ENCODE peak calls at places on chromosomes 4 and X, in eight cellular contexts. One of them, this sample, is unnamed.

GRCh38 chr4:82528868-82529267 is 32.9 kb downstream of the TMEM150C start:
- DNase-seq in HCT116: no peak
- DNase-seq in PC-9: no peak
- DNase-seq in OCI-LY7: no peak
- DNase-seq in GM23248: no peak
- DNase-seq in fibroblast of lung: no peak
- DNase-seq in neural progenitor cell: no peak
- DNase-seq in HepG2: peak
- DNase-seq in this sample: no peak

GRCh38 chr4:76588268-76588667 is 153.2 kb downstream of the SHROOM3 start:
- DNase-seq in HCT116: no peak
- DNase-seq in PC-9: no peak
- DNase-seq in OCI-LY7: no peak
- DNase-seq in GM23248: no peak
- DNase-seq in fibroblast of lung: no peak
- DNase-seq in neural progenitor cell: peak
- DNase-seq in HepG2: no peak
- DNase-seq in this sample: no peak

GRCh38 chr4:76874176-76874575 is 23.8 kb downstream of the SOWAHB start:
- DNase-seq in HCT116: no peak
- DNase-seq in PC-9: no peak
- DNase-seq in OCI-LY7: no peak
- DNase-seq in GM23248: peak
- DNase-seq in fibroblast of lung: no peak
- DNase-seq in neural progenitor cell: no peak
- DNase-seq in HepG2: no peak
- DNase-seq in this sample: no peak

GRCh38 chr4:7313361-7313811 is 121.0 kb downstream of the SORCS2 start:
- DNase-seq in HCT116: no peak
- DNase-seq in PC-9: no peak
- DNase-seq in OCI-LY7: no peak
- DNase-seq in GM23248: no peak
- DNase-seq in fibroblast of lung: no peak
- DNase-seq in neural progenitor cell: no peak
- DNase-seq in HepG2: no peak
- DNase-seq in this sample: no peak

GRCh38 chr4:41209187-41209586 is 5.2 kb downstream of the APBB2 start:
- DNase-seq in HCT116: no peak
- DNase-seq in PC-9: no peak
- DNase-seq in OCI-LY7: no peak
- DNase-seq in GM23248: no peak
- DNase-seq in fibroblast of lung: no peak
- DNase-seq in neural progenitor cell: no peak
- DNase-seq in HepG2: no peak
- DNase-seq in this sample: no peak

GRCh38 chr4:3009422-3009821 is 46.1 kb downstream of the GRK4 start:
- DNase-seq in HCT116: peak
- DNase-seq in PC-9: no peak
- DNase-seq in OCI-LY7: peak
- DNase-seq in GM23248: peak
- DNase-seq in fibroblast of lung: peak
- DNase-seq in neural progenitor cell: peak
- DNase-seq in HepG2: peak
- DNase-seq in this sample: no peak

GRCh38 chr4:55087016-55087929 is 38.1 kb downstream of the KDR start:
- DNase-seq in HCT116: no peak
- DNase-seq in PC-9: no peak
- DNase-seq in OCI-LY7: no peak
- DNase-seq in GM23248: peak
- DNase-seq in fibroblast of lung: peak
- DNase-seq in neural progenitor cell: no peak
- DNase-seq in HepG2: no peak
- DNase-seq in this sample: no peak

GRCh38 chr4:148017801-148018200 is 285.9 kb downstream of the ARHGAP10 start:
- DNase-seq in HCT116: no peak
- DNase-seq in PC-9: no peak
- DNase-seq in OCI-LY7: no peak
- DNase-seq in GM23248: no peak
- DNase-seq in fibroblast of lung: no peak
- DNase-seq in neural progenitor cell: no peak
- DNase-seq in HepG2: no peak
- DNase-seq in this sample: peak

GRCh38 chr4:59936566-59936965 is 1263.6 kb upstream of the ADGRL3 start:
- DNase-seq in HCT116: no peak
- DNase-seq in PC-9: no peak
- DNase-seq in OCI-LY7: no peak
- DNase-seq in GM23248: no peak
- DNase-seq in fibroblast of lung: no peak
- DNase-seq in neural progenitor cell: no peak
- DNase-seq in HepG2: no peak
- DNase-seq in this sample: no peak

GRCh38 chrX:69133561-69134542 is 31.4 kb downstream of the PJA1 start:
- DNase-seq in HCT116: peak
- DNase-seq in PC-9: peak
- DNase-seq in OCI-LY7: peak
- DNase-seq in GM23248: peak
- DNase-seq in fibroblast of lung: peak
- DNase-seq in neural progenitor cell: peak
- DNase-seq in HepG2: peak
- DNase-seq in this sample: peak

GRCh38 chrX:136055651-136056221 is 70.5 kb downstream of the SLC9A6 start:
- DNase-seq in HCT116: no peak
- DNase-seq in PC-9: no peak
- DNase-seq in OCI-LY7: no peak
- DNase-seq in GM23248: peak
- DNase-seq in fibroblast of lung: peak
- DNase-seq in neural progenitor cell: no peak
- DNase-seq in HepG2: no peak
- DNase-seq in this sample: peak

GRCh38 chr4:81723927-81724587 is 252.3 kb upstream of the RASGEF1B start:
- DNase-seq in HCT116: no peak
- DNase-seq in PC-9: no peak
- DNase-seq in OCI-LY7: peak
- DNase-seq in GM23248: no peak
- DNase-seq in fibroblast of lung: peak
- DNase-seq in neural progenitor cell: no peak
- DNase-seq in HepG2: no peak
- DNase-seq in this sample: no peak

GRCh38 chr4:47543331-47543730 is 58.3 kb downstream of the ATP10D start:
- DNase-seq in HCT116: no peak
- DNase-seq in PC-9: no peak
- DNase-seq in OCI-LY7: no peak
- DNase-seq in GM23248: peak
- DNase-seq in fibroblast of lung: no peak
- DNase-seq in neural progenitor cell: no peak
- DNase-seq in HepG2: no peak
- DNase-seq in this sample: no peak

GRCh38 chrX:44748014-44748413 is 95.8 kb upstream of the DUSP21 start:
- DNase-seq in HCT116: no peak
- DNase-seq in PC-9: no peak
- DNase-seq in OCI-LY7: no peak
- DNase-seq in GM23248: peak
- DNase-seq in fibroblast of lung: peak
- DNase-seq in neural progenitor cell: no peak
- DNase-seq in HepG2: no peak
- DNase-seq in this sample: no peak

GRCh38 chr4:98448923-98449322 is 187.7 kb downstream of the RAP1GDS1 start:
- DNase-seq in HCT116: no peak
- DNase-seq in PC-9: no peak
- DNase-seq in OCI-LY7: peak
- DNase-seq in GM23248: no peak
- DNase-seq in fibroblast of lung: no peak
- DNase-seq in neural progenitor cell: no peak
- DNase-seq in HepG2: no peak
- DNase-seq in this sample: no peak

GRCh38 chr4:8205241-8205707 is 6.2 kb downstream of the SH3TC1 start:
- DNase-seq in HCT116: no peak
- DNase-seq in PC-9: no peak
- DNase-seq in OCI-LY7: no peak
- DNase-seq in GM23248: no peak
- DNase-seq in fibroblast of lung: no peak
- DNase-seq in neural progenitor cell: no peak
- DNase-seq in HepG2: no peak
- DNase-seq in this sample: peak

GRCh38 chr4:148044889-148045352 is 313.0 kb downstream of the ARHGAP10 start:
- DNase-seq in HCT116: no peak
- DNase-seq in PC-9: no peak
- DNase-seq in OCI-LY7: peak
- DNase-seq in GM23248: no peak
- DNase-seq in fibroblast of lung: no peak
- DNase-seq in neural progenitor cell: no peak
- DNase-seq in HepG2: peak
- DNase-seq in this sample: peak

GRCh38 chr4:6873792-6874461 is 35.7 kb upstream of the TBC1D14 start:
- DNase-seq in HCT116: peak
- DNase-seq in PC-9: peak
- DNase-seq in OCI-LY7: peak
- DNase-seq in GM23248: peak
- DNase-seq in fibroblast of lung: peak
- DNase-seq in neural progenitor cell: peak
- DNase-seq in HepG2: peak
- DNase-seq in this sample: peak

DNA sequence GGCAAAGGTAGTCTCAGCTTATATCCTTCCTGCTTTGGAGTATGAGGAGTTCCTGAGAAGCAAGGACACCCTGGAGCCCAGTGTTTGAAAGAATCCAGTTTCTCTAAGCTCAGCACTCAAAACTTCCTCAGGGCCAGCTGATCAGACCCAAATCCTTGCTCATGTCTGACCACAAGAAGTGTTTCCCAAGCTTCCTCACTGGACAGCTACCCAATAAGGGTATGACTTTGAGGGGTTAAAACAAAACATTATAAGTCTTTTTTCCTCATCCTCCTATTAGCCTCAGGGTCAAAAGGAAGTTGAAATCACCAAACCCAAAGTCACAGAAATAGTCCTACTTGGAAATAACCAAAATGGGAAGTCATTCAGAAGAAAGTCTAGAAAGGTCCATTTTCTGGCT is 13.7 kb downstream of the ZBTB33 start:
- DNase-seq in HCT116: no peak
- DNase-seq in PC-9: no peak
- DNase-seq in OCI-LY7: no peak
- DNase-seq in GM23248: no peak
- DNase-seq in fibroblast of lung: no peak
- DNase-seq in neural progenitor cell: no peak
- DNase-seq in HepG2: no peak
- DNase-seq in this sample: no peak
- H3K4me2 ChIP-seq in HCT116: no peak
- H3K4me2 ChIP-seq in PC-9: no peak
- H3K4me2 ChIP-seq in OCI-LY7: no peak
- H3K4me2 ChIP-seq in GM23248: no peak
- H3K4me2 ChIP-seq in fibroblast of lung: no peak
- H3K4me2 ChIP-seq in neural progenitor cell: no peak
- H3K4me2 ChIP-seq in HepG2: no peak
- H3K4me2 ChIP-seq in this sample: no peak

DNA sequence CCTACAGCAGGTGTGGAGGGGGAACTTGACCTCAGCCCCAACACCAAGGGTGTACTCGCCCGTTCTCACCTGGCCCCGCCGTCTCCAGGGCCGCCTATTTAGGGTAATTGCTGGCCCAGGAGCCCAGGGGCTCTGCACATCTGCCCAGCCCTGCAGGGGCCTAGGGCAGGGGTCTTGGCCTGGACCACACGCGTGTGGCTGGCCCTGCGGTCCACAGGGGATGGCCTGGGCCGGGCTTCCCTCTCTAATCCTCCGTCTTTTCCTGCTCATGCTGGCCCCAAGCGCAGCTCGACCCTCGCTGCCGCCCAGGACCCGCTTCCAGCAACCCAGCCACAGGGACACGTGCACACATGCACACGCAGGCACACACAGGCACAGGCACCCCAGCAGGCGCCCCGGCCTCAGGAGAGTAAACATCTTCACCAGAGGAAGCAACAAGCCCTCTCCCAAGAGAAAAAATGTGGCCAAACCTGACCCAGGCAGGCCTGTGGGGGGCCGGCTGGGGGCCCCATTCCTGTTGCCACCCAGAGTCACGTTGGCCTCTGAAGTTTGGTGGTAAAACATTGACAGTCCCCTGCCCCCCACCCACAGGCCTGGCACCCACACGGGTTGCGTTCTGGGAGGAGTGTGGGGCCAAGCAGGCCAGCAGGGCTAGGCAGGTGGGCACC is 24.6 kb upstream of the FGFR3 start:
- DNase-seq in HCT116: no peak
- DNase-seq in PC-9: peak
- DNase-seq in OCI-LY7: no peak
- DNase-seq in GM23248: no peak
- DNase-seq in fibroblast of lung: no peak
- DNase-seq in neural progenitor cell: peak
- DNase-seq in HepG2: peak
- DNase-seq in this sample: no peak
- H3K4me3 ChIP-seq in HCT116: peak
- H3K4me3 ChIP-seq in PC-9: no peak
- H3K4me3 ChIP-seq in OCI-LY7: no peak
- H3K4me3 ChIP-seq in GM23248: no peak
- H3K4me3 ChIP-seq in fibroblast of lung: no peak
- H3K4me3 ChIP-seq in neural progenitor cell: peak
- H3K4me3 ChIP-seq in HepG2: peak
- H3K4me3 ChIP-seq in this sample: no peak

DNA sequence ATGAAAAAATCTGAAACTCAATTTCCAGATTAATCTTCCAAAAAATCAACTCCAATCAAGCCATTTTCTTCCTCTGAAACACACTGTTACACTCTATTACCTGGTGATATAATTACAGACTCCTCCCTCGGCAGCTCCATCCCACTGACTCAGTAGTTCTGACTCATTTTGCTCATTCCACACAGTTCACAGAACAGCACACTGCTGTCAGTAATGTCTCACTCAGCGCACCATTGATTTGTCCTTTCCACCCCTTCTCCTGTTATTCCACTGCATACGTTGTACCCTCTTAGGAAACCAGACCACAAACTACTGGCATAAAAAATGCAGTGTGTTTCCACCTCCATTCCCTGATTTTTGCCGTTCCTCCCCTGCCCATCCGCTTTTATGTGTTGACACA is 212.7 kb downstream of the SLIT2 start:
- DNase-seq in HCT116: no peak
- DNase-seq in PC-9: peak
- DNase-seq in OCI-LY7: no peak
- DNase-seq in GM23248: peak
- DNase-seq in fibroblast of lung: peak
- DNase-seq in neural progenitor cell: no peak
- DNase-seq in HepG2: no peak
- DNase-seq in this sample: peak
- H3K4me2 ChIP-seq in HCT116: no peak
- H3K4me2 ChIP-seq in PC-9: no peak
- H3K4me2 ChIP-seq in OCI-LY7: no peak
- H3K4me2 ChIP-seq in GM23248: peak
- H3K4me2 ChIP-seq in fibroblast of lung: no peak
- H3K4me2 ChIP-seq in neural progenitor cell: no peak
- H3K4me2 ChIP-seq in HepG2: no peak
- H3K4me2 ChIP-seq in this sample: no peak

DNA sequence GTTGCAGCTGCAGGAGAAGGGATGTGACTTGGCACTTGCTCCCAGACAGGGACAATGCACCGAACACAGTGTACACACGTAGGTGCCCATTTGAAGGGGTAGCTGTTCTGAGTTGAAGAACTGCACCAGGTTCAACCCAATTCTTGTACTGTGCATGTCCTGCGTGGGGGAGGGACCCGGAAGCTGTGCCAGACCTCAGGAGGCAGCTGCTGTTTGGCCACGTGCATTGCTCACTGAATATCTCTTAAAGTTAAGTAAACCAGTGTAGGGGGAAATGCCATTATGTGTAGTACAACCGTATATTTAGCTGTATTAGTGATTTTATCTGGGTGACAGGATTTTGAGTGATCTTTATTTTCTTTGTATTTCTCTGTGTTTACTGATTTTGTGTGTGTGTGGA is 12.0 kb upstream of the RBBP7 start:
- DNase-seq in HCT116: no peak
- DNase-seq in PC-9: peak
- DNase-seq in OCI-LY7: peak
- DNase-seq in GM23248: peak
- DNase-seq in fibroblast of lung: peak
- DNase-seq in neural progenitor cell: peak
- DNase-seq in HepG2: no peak
- DNase-seq in this sample: peak
- H3K4me3 ChIP-seq in HCT116: peak
- H3K4me3 ChIP-seq in PC-9: peak
- H3K4me3 ChIP-seq in OCI-LY7: peak
- H3K4me3 ChIP-seq in GM23248: peak
- H3K4me3 ChIP-seq in fibroblast of lung: peak
- H3K4me3 ChIP-seq in neural progenitor cell: peak
- H3K4me3 ChIP-seq in HepG2: peak
- H3K4me3 ChIP-seq in this sample: no peak